ENCODE peak calls at places on chromosomes 13 and 19, in nine cellular contexts. S is cardiac muscle cell, O is upper lobe of left lung, Y is right atrium auricular region, J is H1, L is osteocyte, M is A673, F is neural crest cell, U is RWPE1. D is an unnamed sample.

GRCh38 chr19:16325161-16325527 is 518 bp downstream of the KLF2 start:
- DNase-seq in M (no peak), L (peak; percentile 88), U (no peak), O (peak; percentile 55), Y (no peak), S (peak; percentile 56), J (peak; percentile 71), F (peak; percentile 32), D (peak; percentile 60)

GRCh38 chr13:44436589-44437337 is 63.1 kb downstream of the SERP2 start:
- DNase-seq in S (peak; percentile 96), F (peak; percentile 90), Y (peak; percentile 98), M (peak; percentile 95), O (peak; percentile 96), L (peak; percentile 98), U (peak; percentile 93), J (peak; percentile 94), D (peak; percentile 95)

GRCh38 chr19:48553676-48554384 is 1.9 kb downstream of the SULT2B1 start:
- DNase-seq in Y (no peak), F (no peak), J (no peak), O (peak; percentile 61), S (peak; percentile 17), M (no peak), L (no peak), U (peak; percentile 44), D (peak; percentile 42)

GRCh38 chr19:19292607-19293006 is 19.5 kb upstream of the TM6SF2 start:
- DNase-seq in Y (no peak), J (no peak), U (no peak), S (no peak), F (no peak), M (no peak), O (no peak), L (no peak), D (no peak)

GRCh38 chr13:89721216-89721615 is 1626.3 kb upstream of the MIR17HG start:
- DNase-seq in M (no peak), U (no peak), O (no peak), L (no peak), F (no peak), Y (no peak), J (no peak), S (no peak), D (no peak)

GRCh38 chr13:80454245-80454644 is 113.3 kb upstream of the SPRY2 start:
- DNase-seq in Y (no peak), S (no peak), F (no peak), O (no peak), M (no peak), L (no peak), J (no peak), U (no peak), D (no peak)

GRCh38 chr19:57688011-57688763 is 6.4 kb downstream of the ZNF551 start:
- DNase-seq in O (no peak), F (no peak), Y (no peak), S (no peak), U (no peak), M (no peak), L (no peak), J (no peak), D (no peak)

GRCh38 chr13:43170497-43170896 is 147.1 kb downstream of the DNAJC15 start:
- DNase-seq in F (no peak), Y (no peak), O (no peak), S (no peak), M (no peak), J (no peak), U (no peak), L (no peak), D (no peak)

GRCh38 chr13:43475135-43475534 is 311.6 kb downstream of the ENOX1 start:
- DNase-seq in M (no peak), F (no peak), U (no peak), S (no peak), L (no peak), J (no peak), Y (no peak), O (no peak), D (no peak)

GRCh38 chr19:40705362-40705651 is 11.4 kb downstream of the COQ8B start:
- DNase-seq in Y (no peak), L (no peak), M (no peak), F (no peak), J (no peak), U (no peak), S (no peak), O (no peak), D (no peak)

GRCh38 chr13:29886446-29886845 is 36.0 kb upstream of the UBL3 start:
- DNase-seq in S (no peak), U (no peak), Y (no peak), F (no peak), L (no peak), M (no peak), J (no peak), O (no peak), D (no peak)

GRCh38 chr13:61954092-61954491 is 538.4 kb upstream of the PCDH20 start:
- DNase-seq in Y (no peak), O (no peak), U (peak; percentile 9), S (peak; percentile 52), J (no peak), L (no peak), F (no peak), M (peak; percentile 67), D (no peak)

GRCh38 chr19:54654447-54655321 is 8.1 kb upstream of the LILRB4 start:
- DNase-seq in S (no peak), L (no peak), F (no peak), U (no peak), J (no peak), M (peak; percentile 36), O (no peak), Y (no peak), D (no peak)

GRCh38 chr13:46593403-46593802 is 40.4 kb downstream of the LRCH1 start:
- DNase-seq in O (no peak), J (no peak), M (no peak), U (no peak), S (no peak), F (no peak), Y (no peak), L (no peak), D (no peak)

GRCh38 chr13:93066187-93066586 is 160.4 kb upstream of the GPC6 start:
- DNase-seq in M (no peak), L (no peak), Y (no peak), O (no peak), U (no peak), J (no peak), S (no peak), F (no peak), D (no peak)

GRCh38 chr13:78759704-78760103 is 100.7 kb upstream of the OBI1 start:
- DNase-seq in O (no peak), F (no peak), U (no peak), S (peak; percentile 15), Y (no peak), J (no peak), M (no peak), L (no peak), D (no peak)
- TF ChIP-seq CTCF in O (no peak), F (no peak), U (no peak), S (no peak), Y (no peak), J (peak; percentile 16), M (no peak), L (no peak), D (no peak)

GRCh38 chr19:45638930-45639729 is at the start of gene EML2:
- DNase-seq in F (peak; percentile 47), S (peak; percentile 85), O (peak; percentile 72), M (peak; percentile 71), L (no peak), U (peak; percentile 37), Y (no peak), J (peak; percentile 86), D (peak; percentile 83)
- TF ChIP-seq CTCF in F (no peak), S (peak; percentile 28), O (peak; percentile 20), M (peak; percentile 57), L (peak; percentile 33), U (peak; percentile 40), Y (peak; percentile 11), J (peak; percentile 25), D (peak; percentile 15)

GRCh38 chr13:111517641-111518010 is 197.2 kb downstream of the TEX29 start:
- DNase-seq in L (no peak), O (no peak), F (no peak), U (no peak), M (no peak), Y (no peak), J (no peak), S (no peak), D (no peak)

GRCh38 chr13:111519490-111520170 is 199.2 kb downstream of the TEX29 start:
- DNase-seq in S (no peak), U (no peak), Y (peak; percentile 30), O (no peak), L (no peak), M (no peak), J (no peak), F (no peak), D (no peak)

GRCh38 chr13:111518161-111518791 is 197.8 kb downstream of the TEX29 start:
- DNase-seq in L (peak; percentile 56), U (no peak), S (no peak), Y (no peak), O (no peak), J (no peak), F (no peak), M (no peak), D (no peak)

GRCh38 chr13:111521030-111521429 is 200.6 kb downstream of the TEX29 start:
- DNase-seq in L (peak; percentile 74), J (no peak), U (no peak), M (no peak), F (no peak), O (no peak), Y (no peak), S (no peak), D (no peak)

GRCh38 chr13:111519041-111519440 is 198.6 kb downstream of the TEX29 start:
- DNase-seq in U (no peak), O (no peak), L (no peak), S (no peak), Y (no peak), M (no peak), J (no peak), F (no peak), D (no peak)
- TF ChIP-seq CTCF in U (no peak), O (no peak), L (no peak), S (no peak), Y (no peak), M (no peak), J (no peak), F (no peak), D (no peak)

GRCh38 chr19:6754136-6754535 is 13.1 kb downstream of the SH2D3A start:
- DNase-seq in F (no peak), L (no peak), J (no peak), O (no peak), M (no peak), U (no peak), Y (no peak), S (no peak), D (no peak)

GRCh38 chr19:6751189-6751588 is 11.7 kb downstream of the TRIP10 start:
- DNase-seq in S (no peak), O (no peak), L (no peak), F (no peak), M (no peak), U (no peak), J (no peak), Y (no peak), D (no peak)

GRCh38 chr19:6754653-6755463 is 12.4 kb downstream of the SH2D3A start:
- DNase-seq in L (no peak), Y (no peak), F (no peak), S (no peak), U (no peak), J (no peak), M (no peak), O (no peak), D (no peak)

GRCh38 chr19:6752257-6753177 is 13.0 kb downstream of the TRIP10 start:
- DNase-seq in S (peak; percentile 48), J (peak; percentile 88), O (no peak), L (no peak), M (no peak), F (no peak), Y (no peak), U (no peak), D (peak; percentile 66)

GRCh38 chr19:6753178-6754031 is 13.8 kb downstream of the SH2D3A start:
- DNase-seq in L (peak; percentile 83), U (peak; percentile 79), F (peak; percentile 63), M (peak; percentile 96), S (peak; percentile 89), J (peak; percentile 100), O (peak; percentile 87), Y (peak; percentile 80), D (peak; percentile 93)
- TF ChIP-seq CTCF in L (peak; percentile 44), U (no peak), F (peak; percentile 30), M (peak; percentile 62), S (peak; percentile 38), J (peak; percentile 62), O (peak; percentile 75), Y (peak; percentile 72), D (peak; percentile 19)